ENCODE peak calls at places on chromosomes 16 and 17, in seven cellular contexts. H is IMR-90; C is PC-3; S is astrocyte; F is CD8-positive, alpha-beta T cell; O is tibial artery; B is RWPE2. X is an unnamed sample. For H3K27me3, the result is how much of the 10 kb centered on the place peaks cover.

GRCh38 chr17:20171741-20172377 is 162.7 kb downstream of the SPECC1 start:
- DNase-seq in H (peak), C (no peak), S (peak), F (no peak), O (no peak), B (no peak), X (no peak)

GRCh38 chr16:4505356-4506153 is 29.4 kb downstream of the HMOX2 start:
- DNase-seq in H (no peak), C (no peak), S (no peak), F (peak), O (no peak), B (no peak), X (no peak)

GRCh38 chr16:74577882-74578366 is 29.0 kb downstream of the GLG1 start:
- DNase-seq in H (peak), C (peak), S (peak), F (no peak), O (no peak), B (no peak), X (peak)

GRCh38 chr17:69602969-69603368 is 188.5 kb downstream of the MAP2K6 start:
- DNase-seq in H (no peak), C (no peak), S (peak), F (no peak), O (no peak), B (no peak), X (no peak)

GRCh38 chr17:74478369-74479100 is 12.1 kb downstream of the CD300A start:
- DNase-seq in H (no peak), C (no peak), S (no peak), F (no peak), O (no peak), B (no peak), X (no peak)

GRCh38 chr17:8376302-8377067 is at the start of gene KRABD2:
- DNase-seq in H (peak), C (peak), S (peak), F (peak), O (peak), B (peak), X (peak)

GRCh38 chr17:44467108-44467507 is 36.1 kb downstream of the GPATCH8 start:
- DNase-seq in H (no peak), C (no peak), S (no peak), F (no peak), O (no peak), B (no peak), X (no peak)

GRCh38 chr16:22684282-22685161 is 129.4 kb upstream of the HS3ST2 start:
- DNase-seq in H (peak), C (peak), S (no peak), F (no peak), O (no peak), B (no peak), X (no peak)

GRCh38 chr17:79606487-79606886 is 4.4 kb downstream of the RBFOX3 start:
- DNase-seq in H (no peak), C (no peak), S (no peak), F (no peak), O (no peak), B (no peak), X (no peak)

GRCh38 chr17:2087597-2088211 is 32.8 kb downstream of the HIC1 start:
- DNase-seq in H (peak), C (no peak), S (peak), F (no peak), O (peak), B (no peak), X (no peak)

GRCh38 chr17:74742153-74742515 is 5.1 kb downstream of the RAB37 start:
- DNase-seq in H (peak), C (peak), S (no peak), F (peak), O (no peak), B (peak), X (no peak)

GRCh38 chr16:71626018-71626857 is at the start of gene MARVELD3:
- DNase-seq in H (no peak), C (peak), S (no peak), F (peak), O (no peak), B (peak), X (no peak)

GRCh38 chr17:47978324-47978723 is 7.4 kb downstream of the CDK5RAP3 start:
- DNase-seq in H (peak), C (peak), S (peak), F (peak), O (no peak), B (no peak), X (no peak)

GRCh38 chr17:74354561-74354960 is 7.1 kb downstream of the BTBD17 start:
- DNase-seq in H (no peak), C (no peak), S (no peak), F (no peak), O (no peak), B (no peak), X (no peak)

GRCh38 chr16:83774066-83774465 is 33.7 kb upstream of the HSBP1 start:
- DNase-seq in H (no peak), C (no peak), S (no peak), F (no peak), O (no peak), B (no peak), X (no peak)

GRCh38 chr17:67221062-67221998 is 23.7 kb downstream of the HELZ start:
- DNase-seq in H (peak), C (peak), S (no peak), F (no peak), O (peak), B (no peak), X (no peak)

GRCh38 chr17:50155115-50155819 is 4.8 kb upstream of the PPP1R9B start:
- DNase-seq in H (peak), C (no peak), S (no peak), F (no peak), O (peak), B (no peak), X (no peak)

GRCh38 chr16:81647527-81647926 is 131.6 kb upstream of the PLCG2 start:
- DNase-seq in H (peak), C (peak), S (peak), F (no peak), O (no peak), B (no peak), X (no peak)

GRCh38 chr16:5336898-5337297 is 239.3 kb upstream of the EEF2KMT start:
- DNase-seq in H (no peak), C (no peak), S (no peak), F (no peak), O (no peak), B (no peak), X (no peak)

GRCh38 chr17:77427471-77427991 is 286.8 kb downstream of the SEC14L1 start:
- DNase-seq in H (peak), C (peak), S (peak), F (no peak), O (peak), B (no peak), X (no peak)

GRCh38 chr16:68283840-68284595 is 19.7 kb downstream of the SLC7A6 start:
- DNase-seq in H (no peak), C (no peak), S (no peak), F (no peak), O (peak), B (no peak), X (no peak)

GRCh38 chr17:74089869-74090464 is 113.5 kb upstream of the RPL38 start:
- DNase-seq in H (no peak), C (peak), S (peak), F (no peak), O (peak), B (no peak), X (no peak)

GRCh38 chr17:8692916-8693315 is 51.7 kb downstream of the CCDC42 start:
- DNase-seq in H (no peak), C (peak), S (no peak), F (no peak), O (no peak), B (no peak), X (no peak)

GRCh38 chr17:42050360-42051012 is at the start of gene C17orf113:
- DNase-seq in H (no peak), C (peak), S (no peak), F (peak), O (peak), B (no peak), X (no peak)
- TF ChIP-seq CTCF in H (peak), C (peak), S (no peak), F (peak), O (no peak), B (peak), X (peak)

GRCh38 chr16:29311636-29312344 is 94.7 kb downstream of the NPIPB11 start:
- DNase-seq in H (no peak), C (no peak), S (no peak), F (no peak), O (no peak), B (no peak), X (no peak)
- H3K27me3 ChIP-seq in H (under half), C (under half), S (under half), F (under half), O (under half), B (under half), X (under half)

DNA sequence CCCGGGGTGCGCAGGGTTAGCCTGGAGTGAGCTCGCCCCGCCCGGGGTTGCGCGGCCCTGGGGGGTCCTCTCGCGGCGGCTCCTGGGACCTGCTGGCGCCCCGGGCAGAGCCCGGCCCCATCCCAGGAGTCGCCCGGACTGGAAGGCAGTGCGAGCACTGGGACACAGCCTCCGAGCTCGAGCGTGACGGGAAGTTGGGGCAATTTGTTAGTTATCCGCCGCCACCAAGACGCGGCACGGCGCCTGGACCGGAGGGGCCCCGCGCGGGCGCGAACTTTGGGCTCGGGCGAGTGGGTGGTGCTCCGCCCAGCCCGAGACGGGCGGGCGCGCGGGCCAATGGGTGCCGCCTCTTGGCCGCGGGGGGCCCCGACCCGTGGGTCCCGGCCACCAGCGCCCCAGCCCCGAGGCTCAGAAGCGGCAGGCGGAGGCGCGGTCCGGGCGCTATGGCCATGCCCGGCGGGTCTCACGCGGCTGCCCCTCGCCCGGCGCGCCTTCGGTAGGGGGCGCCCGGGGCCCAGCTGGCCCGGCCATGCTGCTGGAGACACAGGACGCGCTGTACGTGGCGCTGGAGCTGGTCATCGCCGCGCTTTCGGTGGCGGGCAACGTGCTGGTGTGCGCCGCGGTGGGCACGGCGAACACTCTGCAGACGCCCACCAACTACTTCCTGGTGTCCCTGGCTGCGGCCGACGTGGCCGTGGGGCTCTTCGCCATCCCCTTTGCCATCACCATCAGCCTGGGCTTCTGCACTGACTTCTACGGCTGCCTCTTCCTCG is at the start of gene ADORA2B:
- DNase-seq in H (peak), C (peak), S (peak), F (peak), O (peak), B (no peak), X (no peak)
- TF ChIP-seq CTCF in H (peak), C (peak), S (peak), F (no peak), O (peak), B (peak), X (peak)

DNA sequence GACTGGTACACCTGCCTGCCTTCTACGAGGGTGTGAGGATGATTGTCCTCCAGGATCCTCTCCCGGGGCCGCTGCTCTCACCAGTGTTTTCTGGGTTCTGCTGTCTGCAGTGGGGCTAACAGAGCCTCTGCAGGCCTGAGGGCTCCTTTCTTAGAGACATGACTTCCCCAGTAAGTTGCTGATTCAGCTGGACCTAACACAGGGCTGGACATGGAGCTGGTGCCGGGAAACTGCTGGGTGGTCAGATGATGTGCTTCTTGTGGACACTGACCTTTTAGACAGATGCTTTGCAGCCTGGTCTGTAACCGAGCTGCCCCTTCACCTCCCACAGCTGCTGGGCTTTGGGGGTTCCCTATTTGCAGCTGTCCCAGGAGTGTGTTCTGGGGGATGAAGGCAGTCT is 71.5 kb downstream of the FOXL1 start:
- DNase-seq in H (no peak), C (no peak), S (no peak), F (no peak), O (no peak), B (no peak), X (no peak)
- H3K27me3 ChIP-seq in H (under half), C (under half), S (under half), F (under half), O (under half), B (under half), X (under half)

DNA sequence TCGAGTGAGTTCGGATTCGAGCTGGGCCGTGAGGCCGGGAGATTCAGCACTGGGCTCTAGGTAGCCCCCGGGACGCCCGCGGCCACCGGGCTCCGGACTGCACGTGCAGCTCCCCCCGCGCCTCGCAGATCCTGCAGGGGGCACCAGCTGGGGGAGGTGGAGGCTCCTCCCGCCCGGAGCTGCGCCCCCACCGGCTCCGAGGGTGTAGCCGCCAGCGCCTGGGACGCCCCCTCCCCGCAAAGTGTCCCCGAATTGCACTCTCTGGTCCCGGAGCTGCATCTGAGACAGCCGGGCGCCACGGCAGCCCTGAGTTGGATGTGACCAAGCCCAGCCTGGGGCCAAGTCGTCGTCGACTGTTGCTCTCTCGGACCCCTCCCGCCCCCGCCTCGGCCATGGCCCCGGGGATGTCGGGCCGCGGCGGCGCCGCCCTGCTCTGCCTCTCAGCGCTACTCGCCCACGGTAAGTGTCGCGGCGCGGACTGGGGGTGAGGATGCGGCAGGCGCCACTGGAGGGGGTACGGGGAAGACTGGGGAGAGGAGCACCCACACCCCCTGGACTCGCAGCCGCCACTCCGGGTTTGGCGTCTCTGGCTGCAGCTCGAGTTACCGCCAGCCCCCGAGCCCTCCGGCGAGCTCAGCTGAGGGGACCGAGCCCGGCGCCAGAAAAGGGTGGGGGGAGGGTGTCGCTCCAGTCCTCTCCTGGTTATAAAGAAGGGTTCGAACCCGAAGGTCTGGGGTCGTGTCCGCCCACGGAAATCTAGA is 1.5 kb downstream of the TMEM132E start:
- DNase-seq in H (no peak), C (no peak), S (no peak), F (no peak), O (no peak), B (no peak), X (no peak)
- TF ChIP-seq CTCF in H (no peak), C (no peak), S (no peak), F (no peak), O (no peak), B (no peak), X (no peak)

DNA sequence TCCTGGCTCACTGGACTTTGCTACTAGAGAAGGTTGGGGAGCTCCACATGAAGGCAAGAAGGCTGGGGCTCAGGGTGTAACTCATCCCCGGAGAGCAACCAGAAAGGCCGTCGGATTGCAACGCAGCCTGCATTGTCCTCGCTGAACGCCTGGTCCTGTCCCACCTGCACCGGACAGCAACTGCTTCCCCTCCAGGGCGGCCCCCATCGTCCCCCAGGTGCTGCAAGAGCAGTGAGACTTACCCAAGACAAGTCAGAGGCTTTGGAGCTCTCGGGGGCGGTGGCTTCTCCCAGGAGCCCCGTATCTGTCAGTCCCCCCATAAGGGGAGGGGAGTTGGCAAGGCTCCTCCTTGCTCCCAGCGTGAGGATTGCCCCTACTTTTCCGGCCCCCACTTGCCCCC is 18.4 kb downstream of the METRNL start:
- DNase-seq in H (no peak), C (no peak), S (no peak), F (no peak), O (no peak), B (no peak), X (no peak)
- H3K27me3 ChIP-seq in H (under half), C (under half), S (under half), F (under half), O (under half), B (under half), X (under half)

GRCh38 chr17:37438141-37438540 is 31.5 kb downstream of the TADA2A start:
- DNase-seq in H (no peak), C (peak), S (no peak), F (no peak), O (no peak), B (no peak), X (no peak)
- TF ChIP-seq CTCF in H (peak), C (peak), S (no peak), F (no peak), O (no peak), B (peak), X (no peak)

DNA sequence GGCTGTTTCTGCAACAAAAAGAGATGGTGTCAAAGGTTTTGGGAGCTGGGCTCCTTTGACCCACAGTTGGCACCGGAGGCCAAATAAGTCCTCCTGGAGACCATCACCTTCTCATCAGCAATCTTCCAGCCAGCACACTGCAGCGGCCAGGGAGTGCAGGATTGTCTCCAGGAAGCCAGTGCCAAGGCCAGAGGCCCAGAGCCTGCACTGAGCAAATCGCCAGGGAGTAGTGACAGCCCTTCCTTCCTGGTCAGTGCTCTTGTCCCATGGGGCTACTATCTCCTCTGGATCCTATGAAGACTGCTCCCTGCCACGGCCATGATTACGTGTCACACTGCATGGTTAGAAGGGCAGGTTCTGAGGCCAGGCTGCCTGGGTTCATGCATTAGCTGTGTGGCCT is 134.3 kb upstream of the CRHR1 start:
- DNase-seq in H (no peak), C (no peak), S (no peak), F (no peak), O (no peak), B (no peak), X (no peak)
- H3K27me3 ChIP-seq in H (under half), C (under half), S (under half), F (under half), O (under half), B (under half), X (under half)

GRCh38 chr16:85931596-85932402 is 32.8 kb downstream of the IRF8 start:
- DNase-seq in H (no peak), C (no peak), S (no peak), F (no peak), O (no peak), B (no peak), X (no peak)
- TF ChIP-seq CTCF in H (no peak), C (no peak), S (no peak), F (no peak), O (no peak), B (no peak), X (no peak)